ENCODE peak calls at places on chromosomes 13 and 19, in six cellular contexts. E is stimulated activated CD4-positive, alpha-beta T cell treated with anti-CD3 and anti-CD28 coated beads, Interleukin-1b, Interleukin-23, amount 100 ng/mL, for 24 hours; N is NCI-H2171 treated with DMSO at 0.1 percent for 48 hours; K is GDM1; L is CD4-positive, alpha-beta T cell; J is stimulated activated CD8-positive, alpha-beta memory T cell treated with anti-CD3 and anti-CD28 coated beads, Interleukin-2, amount 100 ng/mL, for 1 hour. C is an unnamed sample.

GRCh38 chr19:18533058-18533457 is 10.3 kb downstream of the FKBP8 start:
- DNase-seq in J (no peak), L (no peak), N (no peak), K (no peak), E (no peak), C (no peak)

GRCh38 chr13:113002206-113002821 is 33.3 kb downstream of the MCF2L start:
- DNase-seq in J (no peak), K (no peak), E (no peak), N (peak), L (no peak), C (no peak)

GRCh38 chr13:71864981-71865857 is 1.8 kb downstream of the DACH1 start:
- DNase-seq in N (no peak), E (no peak), K (no peak), J (no peak), L (no peak), C (peak)

GRCh38 chr13:111283991-111284390 is 36.5 kb upstream of the TEX29 start:
- DNase-seq in K (no peak), N (no peak), L (no peak), J (no peak), E (no peak), C (no peak)

GRCh38 chr19:1161716-1162115 is 12.4 kb downstream of the SBNO2 start:
- DNase-seq in K (no peak), E (no peak), J (no peak), L (no peak), N (peak), C (no peak)

GRCh38 chr13:27789495-27790303 is 2.6 kb upstream of the GSX1 start:
- DNase-seq in E (no peak), L (no peak), J (no peak), K (no peak), N (no peak), C (no peak)

GRCh38 chr19:29927944-29928669 is 13.9 kb upstream of the URI1 start:
- DNase-seq in K (no peak), E (no peak), L (no peak), J (no peak), N (no peak), C (no peak)

GRCh38 chr19:48415869-48416268 is 22.4 kb downstream of the GRIN2D start:
- DNase-seq in E (no peak), N (no peak), K (no peak), L (no peak), J (no peak), C (no peak)

GRCh38 chr13:30619731-30620130 is 2.0 kb downstream of the USPL1 start:
- DNase-seq in E (no peak), J (no peak), N (no peak), K (no peak), L (no peak), C (no peak)

GRCh38 chr13:105342421-105342820 is 1193.0 kb downstream of the EFNB2 start:
- DNase-seq in K (no peak), L (no peak), N (no peak), E (no peak), J (no peak), C (no peak)

GRCh38 chr13:28301839-28302238 is 163.5 kb downstream of the PAN3 start:
- DNase-seq in J (no peak), K (no peak), N (no peak), E (no peak), L (no peak), C (no peak)

GRCh38 chr13:20425819-20426219 is 99.8 kb downstream of the CRYL1 start:
- DNase-seq in E (no peak), J (no peak), N (no peak), L (no peak), K (no peak), C (no peak)

GRCh38 chr13:28451482-28452217 is 43.3 kb downstream of the FLT1 start:
- DNase-seq in E (no peak), N (no peak), K (no peak), L (no peak), J (no peak), C (peak)

GRCh38 chr13:48776396-48776795 is 122.7 kb downstream of the CYSLTR2 start:
- DNase-seq in J (no peak), E (no peak), K (no peak), L (no peak), N (no peak), C (no peak)

GRCh38 chr13:44459674-44460073 is 86.0 kb downstream of the SERP2 start:
- DNase-seq in N (no peak), L (no peak), E (no peak), J (no peak), K (no peak), C (no peak)

GRCh38 chr19:34375598-34375997 is 10.6 kb downstream of the GPI start:
- DNase-seq in E (no peak), K (no peak), J (no peak), L (no peak), N (no peak), C (no peak)

GRCh38 chr19:9165256-9165655 is 13.5 kb upstream of the OR7D2 start:
- DNase-seq in E (no peak), J (no peak), N (no peak), K (no peak), L (no peak), C (no peak)

GRCh38 chr19:42655748-42656147 is 61.0 kb upstream of the CEACAM8 start:
- DNase-seq in L (no peak), J (no peak), N (no peak), E (no peak), K (no peak), C (no peak)

GRCh38 chr13:107770541-107770940 is 444.8 kb downstream of the LIG4 start:
- DNase-seq in J (no peak), N (no peak), K (no peak), L (no peak), E (no peak), C (no peak)

GRCh38 chr13:113441661-113442060 is 11.6 kb downstream of the ADPRHL1 start:
- DNase-seq in N (no peak), L (no peak), E (no peak), J (no peak), K (no peak), C (peak)

GRCh38 chr19:45769821-45770191 is 754 bp upstream of the SIX5 start:
- DNase-seq in N (peak), J (peak), K (no peak), L (peak), E (no peak), C (peak)

GRCh38 chr13:29515372-29515771 is 80.1 kb downstream of the SLC7A1 start:
- DNase-seq in K (no peak), L (no peak), J (no peak), N (no peak), E (no peak), C (no peak)

GRCh38 chr19:13404236-13404635 is 102.0 kb downstream of the CACNA1A start:
- DNase-seq in N (peak), K (no peak), E (no peak), J (no peak), L (no peak), C (no peak)

C was measured in Right ventricle myocardium superior.